ENCODE peak calls at places on chromosomes 5 and 9, in four cellular contexts. Z, X, I and F are unnamed samples.

GRCh38 chr5:135154961-135155360 is 120.9 kb upstream of the PITX1 start:
- DNase-seq in Z (no peak), X (no peak), I (no peak), F (no peak)

GRCh38 chr5:154813736-154814135 is 36.7 kb downstream of the FAXDC2 start:
- DNase-seq in Z (no peak), X (no peak), I (peak; percentile 57), F (no peak)

GRCh38 chr9:20853866-20854265 is 169.8 kb downstream of the FOCAD start:
- DNase-seq in Z (no peak), X (no peak), I (no peak), F (no peak)

GRCh38 chr9:133558191-133559126 is 24.0 kb downstream of the ADAMTSL2 start:
- DNase-seq in Z (peak; percentile 52), X (peak; percentile 22), I (no peak), F (peak; percentile 93)

GRCh38 chr5:74934949-74935751 is 69.0 kb upstream of the FAM169A start:
- DNase-seq in Z (peak; percentile 64), X (peak; percentile 25), I (no peak), F (peak; percentile 89)

GRCh38 chr5:141672856-141673813 is 8.9 kb downstream of the ARAP3 start:
- DNase-seq in Z (peak; percentile 49), X (no peak), I (no peak), F (no peak)

GRCh38 chr9:127500862-127501261 is 49.6 kb downstream of the LRSAM1 start:
- DNase-seq in Z (no peak), X (no peak), I (no peak), F (no peak)

GRCh38 chr5:63263409-63263808 is 684.8 kb downstream of the LRRC70 start:
- DNase-seq in Z (no peak), X (no peak), I (no peak), F (peak; percentile 75)

GRCh38 chr5:34923694-34924461 is 5.5 kb upstream of the DNAJC21 start:
- DNase-seq in Z (no peak), X (no peak), I (no peak), F (peak; percentile 91)

GRCh38 chr9:99049641-99050040 is 55.3 kb upstream of the TGFBR1 start:
- DNase-seq in Z (no peak), X (no peak), I (no peak), F (no peak)

GRCh38 chr5:765948-766631 is 18.4 kb downstream of the ZDHHC11B start:
- DNase-seq in Z (no peak), X (no peak), I (peak; percentile 64), F (no peak)

GRCh38 chr9:86977205-86977835 is 30.0 kb upstream of the GAS1 start:
- DNase-seq in Z (no peak), X (no peak), I (no peak), F (no peak)

GRCh38 chr5:98604301-98604700 is 169.2 kb upstream of the RGMB start:
- DNase-seq in Z (no peak), X (no peak), I (no peak), F (no peak)

DNA sequence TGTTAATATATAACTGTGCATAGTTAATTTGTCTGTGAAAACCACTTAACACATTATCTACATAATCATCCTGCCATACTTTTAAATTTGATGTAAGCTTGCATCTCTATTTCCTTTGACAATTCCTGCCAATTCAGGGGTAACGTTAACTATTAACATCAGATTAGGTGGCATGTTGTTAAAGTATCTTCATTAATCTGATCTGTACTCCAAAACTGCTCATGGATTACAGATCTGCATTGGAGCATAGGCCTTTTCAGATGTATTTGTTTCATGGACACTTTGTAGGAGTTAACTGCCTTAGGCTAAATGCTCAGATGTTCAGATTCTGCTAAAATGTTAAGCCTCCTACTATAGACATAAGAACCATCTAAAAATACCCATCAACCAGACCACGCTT is 3.1 kb downstream of the RPS6 start:
- DNase-seq in Z (no peak), X (no peak), I (no peak), F (no peak)
- H3K4me3 ChIP-seq in Z (peak overlapping the region; percentile 89), X (peak overlapping the region; percentile 99), I (no peak overlapping the region), F (no peak overlapping the region)

GRCh38 chr5:166880456-166880855 is 1411.0 kb upstream of the WWC1 start:
- DNase-seq in Z (no peak), X (no peak), I (no peak), F (no peak)

GRCh38 chr5:166883016-166883415 is 1408.4 kb upstream of the WWC1 start:
- DNase-seq in Z (no peak), X (no peak), I (no peak), F (no peak)
- H3K4me3 ChIP-seq in Z (no peak overlapping the region), X (no peak overlapping the region), I (no peak overlapping the region), F (no peak overlapping the region)

GRCh38 chr5:112635276-112635675 is 102.4 kb upstream of the APC start:
- DNase-seq in Z (no peak), X (no peak), I (no peak), F (no peak)

GRCh38 chr5:112636751-112637150 is 100.9 kb upstream of the APC start:
- DNase-seq in Z (no peak), X (no peak), I (no peak), F (no peak)

GRCh38 chr5:112635771-112636170 is 101.9 kb upstream of the APC start:
- DNase-seq in Z (no peak), X (no peak), I (no peak), F (no peak)

GRCh38 chr5:112637343-112637742 is 100.3 kb upstream of the APC start:
- DNase-seq in Z (no peak), X (no peak), I (no peak), F (no peak)

DNA sequence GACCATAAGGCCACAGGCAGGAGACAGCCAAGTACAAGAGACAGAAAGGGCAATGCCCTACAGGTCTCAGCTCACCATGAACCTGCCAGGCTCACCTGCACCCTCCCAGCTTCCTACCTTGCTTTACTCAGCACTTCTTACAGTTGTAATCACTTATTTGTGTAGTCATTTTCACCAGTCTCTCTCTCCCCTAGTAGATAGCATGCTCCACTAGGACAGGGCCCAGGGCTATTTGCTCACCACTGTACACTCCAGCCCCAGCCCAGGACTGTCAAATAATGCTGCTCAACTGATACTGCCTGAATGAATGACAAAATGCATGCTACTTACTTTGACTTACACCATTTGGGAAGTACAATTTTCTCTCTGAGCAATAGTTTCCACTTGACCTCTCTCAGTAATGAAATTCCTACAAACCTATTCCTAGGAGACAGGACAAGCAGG is 101.4 kb upstream of the APC start:
- DNase-seq in Z (no peak), X (no peak), I (no peak), F (no peak)
- H3K4me3 ChIP-seq in Z (no peak overlapping the region), X (no peak overlapping the region), I (no peak overlapping the region), F (no peak overlapping the region)

GRCh38 chr5:123283031-123283430 is 140.2 kb downstream of the CEP120 start:
- DNase-seq in Z (peak; percentile 14), X (no peak), I (no peak), F (peak; percentile 18)

GRCh38 chr5:123289210-123289609 is 134.0 kb downstream of the CEP120 start:
- DNase-seq in Z (no peak), X (no peak), I (no peak), F (no peak)

GRCh38 chr5:123283537-123283936 is 139.7 kb downstream of the CEP120 start:
- DNase-seq in Z (no peak), X (no peak), I (no peak), F (no peak)

GRCh38 chr5:123287881-123288280 is 135.3 kb downstream of the CEP120 start:
- DNase-seq in Z (no peak), X (no peak), I (no peak), F (no peak)

DNA sequence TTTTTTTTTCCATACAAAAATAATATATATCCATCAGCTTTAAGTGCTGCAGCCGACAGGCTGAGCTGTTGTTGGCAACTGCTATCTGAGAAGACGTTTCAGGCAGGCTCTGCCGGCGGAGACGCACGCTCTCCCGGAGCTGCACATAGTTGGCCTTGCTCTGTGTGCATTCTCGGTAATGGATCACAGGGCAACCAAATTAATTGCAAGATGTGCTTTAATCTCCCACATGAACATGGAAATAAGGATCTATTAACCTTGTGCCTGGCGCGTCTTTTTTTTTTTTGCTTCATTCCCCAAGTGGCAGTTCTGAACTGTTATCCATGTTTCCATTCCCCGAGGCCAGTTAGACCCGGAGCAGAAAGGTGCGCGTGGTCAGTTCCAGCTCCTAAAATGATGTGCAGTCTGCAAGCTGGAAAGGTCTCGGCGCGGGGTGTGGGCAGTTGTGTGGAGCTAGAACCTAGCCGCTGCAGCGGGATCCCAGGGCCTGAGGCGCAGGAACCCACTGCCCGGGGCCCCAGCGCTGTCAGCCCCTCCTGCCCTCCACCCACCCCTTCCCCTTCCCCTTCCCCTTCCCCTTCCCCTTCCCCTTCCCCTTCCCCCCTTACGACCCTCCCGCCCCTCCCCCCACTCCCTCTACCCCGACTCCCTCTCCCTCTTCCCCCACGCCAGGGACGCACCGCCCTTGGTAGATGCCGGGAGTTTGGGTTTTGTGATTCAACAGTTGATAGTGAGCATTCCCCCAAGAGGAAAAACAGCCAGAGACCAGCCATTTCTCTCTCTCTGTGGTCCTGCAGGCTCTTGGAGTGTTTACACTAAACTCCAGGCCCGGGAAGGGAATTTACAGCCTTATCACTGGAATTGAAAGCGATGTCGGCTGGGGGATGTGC is 137.8 kb downstream of the CEP120 start:
- DNase-seq in Z (peak; percentile 59), X (no peak), I (no peak), F (peak; percentile 69)
- H3K4me3 ChIP-seq in Z (peak overlapping the region; percentile 59), X (peak overlapping the region; percentile 51), I (peak overlapping the region; percentile 11), F (peak overlapping the region; percentile 31)